ENCODE peak calls at places on chromosomes 7 and 10, in four cellular contexts. E is CD8-positive, alpha-beta T cell; S is ovary; F is neural progenitor cell. U is an unnamed sample.

GRCh38 chr10:13206546-13207443 is 27.4 kb downstream of the UCMA start:
- DNase-seq in E (no peak), S (no peak), F (peak; percentile 38), U (no peak)

GRCh38 chr7:149071182-149071635 is 19.3 kb downstream of the ZNF786 start:
- DNase-seq in E (no peak), S (no peak), F (no peak), U (no peak)

GRCh38 chr7:55130079-55130476 is 111.3 kb downstream of the EGFR start:
- DNase-seq in E (no peak), S (no peak), F (peak; percentile 34), U (no peak)

GRCh38 chr7:92134271-92135099 is at the start of gene CYP51A1:
- DNase-seq in E (peak; percentile 95), S (peak; percentile 98), F (peak; percentile 93), U (peak; percentile 79)

GRCh38 chr7:91151916-91152315 is 112.3 kb upstream of the FZD1 start:
- DNase-seq in E (no peak), S (no peak), F (no peak), U (no peak)

GRCh38 chr10:132201111-132201989 is 14.6 kb downstream of the DPYSL4 start:
- DNase-seq in E (no peak), S (no peak), F (no peak), U (no peak)

GRCh38 chr10:109282510-109282909 is 640.8 kb downstream of the XPNPEP1 start:
- DNase-seq in E (no peak), S (no peak), F (no peak), U (no peak)

GRCh38 chr7:66930341-66930740 is 9.3 kb downstream of the TMEM248 start:
- DNase-seq in E (no peak), S (no peak), F (peak; percentile 83), U (peak; percentile 54)

GRCh38 chr7:8290645-8291308 is 28.8 kb upstream of the ICA1 start:
- DNase-seq in E (no peak), S (no peak), F (no peak), U (no peak)

GRCh38 chr10:123501148-123501547 is 165.0 kb upstream of the GPR26 start:
- DNase-seq in E (no peak), S (no peak), F (no peak), U (no peak)

GRCh38 chr10:82982110-82982608 is 1107.2 kb downstream of the NRG3 start:
- DNase-seq in E (no peak), S (no peak), F (no peak), U (no peak)

GRCh38 chr7:21902240-21902639 is 43.5 kb downstream of the CDCA7L start:
- DNase-seq in E (no peak), S (no peak), F (no peak), U (no peak)

GRCh38 chr7:46871516-46871915 is 710.4 kb downstream of the TNS3 start:
- DNase-seq in E (no peak), S (no peak), F (no peak), U (no peak)

GRCh38 chr7:47534322-47535032 is 47.4 kb downstream of the TNS3 start:
- DNase-seq in E (no peak), S (no peak), F (peak; percentile 56), U (no peak)

GRCh38 chr7:30327813-30328212 is 43.4 kb downstream of the ZNRF2 start:
- DNase-seq in E (no peak), S (no peak), F (no peak), U (no peak)

GRCh38 chr7:67414858-67415257 is 418.2 kb downstream of the TYW1 start:
- DNase-seq in E (no peak), S (no peak), F (no peak), U (no peak)

GRCh38 chr7:79612903-79613302 is 159.4 kb upstream of the MAGI2 start:
- DNase-seq in E (no peak), S (no peak), F (no peak), U (no peak)

GRCh38 chr10:73591935-73592699 is 975 bp upstream of the USP54 start:
- DNase-seq in E (no peak), S (peak; percentile 45), F (peak; percentile 57), U (peak; percentile 61)

GRCh38 chr7:14761506-14762296 is 140.8 kb downstream of the DGKB start:
- DNase-seq in E (no peak), S (no peak), F (no peak), U (no peak)

GRCh38 chr10:76432274-76433012 is 1001.0 kb downstream of the LRMDA start:
- DNase-seq in E (no peak), S (no peak), F (no peak), U (no peak)

GRCh38 chr10:128979405-128979804 is 487.6 kb upstream of the MGMT start:
- DNase-seq in E (no peak), S (no peak), F (no peak), U (no peak)

GRCh38 chr10:58488921-58489320 is 23.8 kb upstream of the BICC1 start:
- DNase-seq in E (no peak), S (no peak), F (no peak), U (no peak)

GRCh38 chr10:80504158-80504811 is 33.4 kb upstream of the SH2D4B start:
- DNase-seq in E (no peak), S (peak; percentile 24), F (no peak), U (no peak)

GRCh38 chr10:125523347-125523746 is 159.6 kb downstream of the TEX36 start:
- DNase-seq in E (no peak), S (no peak), F (no peak), U (no peak)

GRCh38 chr10:52578871-52579405 is 193.6 kb downstream of the MBL2 start:
- DNase-seq in E (no peak), S (no peak), F (no peak), U (no peak)

GRCh38 chr10:89296227-89296648 is 5.6 kb upstream of the IFIT2 start:
- DNase-seq in E (no peak), S (no peak), F (no peak), U (no peak)

GRCh38 chr7:82156168-82156567 is 287.4 kb downstream of the CACNA2D1 start:
- DNase-seq in E (no peak), S (no peak), F (peak; percentile 78), U (no peak)

GRCh38 chr7:2967238-2967637 is 76.4 kb downstream of the CARD11 start:
- DNase-seq in E (no peak), S (no peak), F (no peak), U (no peak)

GRCh38 chr10:68208424-68209042 is 23.4 kb downstream of the ATOH7 start:
- DNase-seq in E (no peak), S (peak; percentile 43), F (peak; percentile 86), U (peak; percentile 73)

GRCh38 chr7:24767878-24768569 is 10.8 kb upstream of the GSDME start:
- DNase-seq in E (no peak), S (no peak), F (no peak), U (no peak)

GRCh38 chr7:18961997-18962396 is 155.4 kb downstream of the TWIST1 start:
- DNase-seq in E (no peak), S (no peak), F (no peak), U (no peak)

GRCh38 chr10:28314211-28314610 is 11.3 kb upstream of the MPP7 start:
- DNase-seq in E (no peak), S (no peak), F (peak; percentile 45), U (peak; percentile 59)

GRCh38 chr10:23065549-23065948 is 29.8 kb upstream of the MSRB2 start:
- DNase-seq in E (no peak), S (peak; percentile 68), F (no peak), U (no peak)

DNA sequence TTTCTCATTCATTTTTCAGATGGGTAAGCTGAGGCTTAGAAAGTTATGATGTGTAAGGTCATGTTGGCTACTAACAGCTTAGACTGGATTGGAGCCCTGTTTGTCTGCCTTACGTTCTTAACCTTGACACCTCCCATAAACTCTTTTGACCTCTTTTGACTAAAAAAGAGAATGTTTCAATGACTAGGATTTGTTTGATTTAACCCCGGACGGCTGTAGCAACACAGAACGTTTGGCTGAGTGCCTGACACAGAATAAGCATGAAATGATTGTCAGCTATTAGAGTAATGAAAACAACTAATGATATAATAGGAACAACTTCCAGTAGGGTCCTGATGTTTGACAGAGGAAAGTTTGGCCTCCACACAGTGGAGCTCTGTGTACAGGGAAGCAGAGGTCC is 83.3 kb upstream of the PDZD8 start:
- DNase-seq in E (no peak), S (no peak), F (no peak), U (no peak)
- H3K4me1 ChIP-seq in E (no peaks in the 10 kb centered on the region), S (no peaks in the 10 kb centered on the region), F (peaks cover 8% of the 10 kb centered on the region), U (no peaks in the 10 kb centered on the region)

GRCh38 chr7:158815471-158816128 is 13.7 kb downstream of the ESYT2 start:
- DNase-seq in E (no peak), S (no peak), F (no peak), U (no peak)

GRCh38 chr7:158816271-158816670 is 13.0 kb downstream of the ESYT2 start:
- DNase-seq in E (no peak), S (no peak), F (no peak), U (no peak)

GRCh38 chr7:158818325-158819213 is 10.7 kb downstream of the ESYT2 start:
- DNase-seq in E (peak; percentile 59), S (peak; percentile 85), F (peak; percentile 75), U (peak; percentile 69)

GRCh38 chr7:158815046-158815445 is 14.3 kb downstream of the ESYT2 start:
- DNase-seq in E (no peak), S (no peak), F (peak; percentile 33), U (no peak)

DNA sequence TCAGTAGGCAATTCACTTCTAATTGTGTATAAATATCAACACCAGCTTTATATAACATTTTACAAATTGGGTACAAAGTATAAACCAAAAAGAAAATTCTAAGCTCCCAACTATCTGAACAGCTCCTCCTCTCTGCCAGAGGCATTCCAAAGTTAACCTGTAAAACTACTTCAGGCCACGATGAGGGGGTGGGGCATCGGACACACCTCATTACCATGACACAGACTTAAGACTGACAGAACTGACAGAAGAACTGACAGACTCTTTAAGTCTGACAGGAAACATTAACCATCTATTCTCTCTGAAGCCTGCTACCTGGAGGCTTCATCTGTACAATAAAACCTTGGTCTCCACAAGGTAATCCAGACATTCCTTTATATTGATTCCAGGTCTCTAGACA is 12.3 kb downstream of the ESYT2 start:
- DNase-seq in E (no peak), S (no peak), F (no peak), U (no peak)
- H3K4me3 ChIP-seq in E (peak overlapping the region; percentile 11), S (no peak overlapping the region), F (no peak overlapping the region), U (no peak overlapping the region)

GRCh38 chr10:79159141-79159619 is 90.4 kb downstream of the ZMIZ1 start:
- DNase-seq in E (no peak), S (peak; percentile 66), F (no peak), U (no peak)

GRCh38 chr10:79158402-79159097 is 89.8 kb downstream of the ZMIZ1 start:
- DNase-seq in E (no peak), S (no peak), F (no peak), U (no peak)

GRCh38 chr10:79156334-79157274 is 87.8 kb downstream of the ZMIZ1 start:
- DNase-seq in E (no peak), S (no peak), F (no peak), U (no peak)

GRCh38 chr10:79159785-79160184 is 91.0 kb downstream of the ZMIZ1 start:
- DNase-seq in E (no peak), S (peak; percentile 78), F (no peak), U (no peak)

DNA sequence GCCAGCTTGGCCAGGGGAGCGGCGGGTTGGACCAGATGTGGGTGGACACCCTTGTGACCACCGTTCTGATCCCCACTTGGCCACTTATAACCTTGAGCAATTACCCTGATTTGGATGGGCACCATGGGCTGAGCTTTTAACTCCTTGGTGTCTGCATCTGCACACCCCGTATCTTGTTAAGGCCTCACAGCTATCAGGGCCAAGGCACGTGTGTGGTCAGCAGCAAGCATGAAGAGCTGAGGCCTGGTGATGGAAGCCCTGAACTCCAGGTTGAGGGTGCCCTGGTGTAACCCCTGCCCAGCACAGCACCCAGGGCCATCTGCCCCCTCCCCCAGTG is 89.2 kb downstream of the ZMIZ1 start:
- DNase-seq in E (no peak), S (no peak), F (no peak), U (no peak)
- H3K4me1 ChIP-seq in E (no peaks in the 10 kb centered on the region), S (peaks cover 56% of the 10 kb centered on the region), F (peaks cover 51% of the 10 kb centered on the region), U (peaks cover 16% of the 10 kb centered on the region)

GRCh38 chr10:102409604-102410426 is 8.8 kb downstream of the PSD start:
- DNase-seq in E (no peak), S (no peak), F (no peak), U (no peak)
- H3K4me3 ChIP-seq in E (peak overlapping the region; percentile 68), S (peak overlapping the region; percentile 50), F (peak overlapping the region; percentile 45), U (peak overlapping the region; percentile 14)